ENCODE peak calls at places on chromosomes 1 and 21, in six cellular contexts. Q, M, U, T, S and F are unnamed samples.

GRCh38 chr1:221449801-221450470 is 292.0 kb downstream of the DUSP10 start:
- DNase-seq in Q (no peak), M (no peak), U (peak), T (no peak), S (no peak), F (no peak)

GRCh38 chr1:199808110-199808870 is 219.2 kb upstream of the NR5A2 start:
- DNase-seq in Q (no peak), M (no peak), U (peak), T (no peak), S (no peak), F (no peak)

GRCh38 chr1:211382714-211383480 is 56.3 kb downstream of the TRAF5 start:
- DNase-seq in Q (peak), M (peak), U (peak), T (peak), S (peak), F (peak)

GRCh38 chr1:185459141-185459540 is 142.1 kb upstream of the IVNS1ABP start:
- DNase-seq in Q (no peak), M (no peak), U (no peak), T (no peak), S (no peak), F (no peak)

GRCh38 chr21:16113052-16113715 is 383.4 kb downstream of the USP25 start:
- DNase-seq in Q (no peak), M (no peak), U (peak), T (no peak), S (peak), F (no peak)

GRCh38 chr1:239253032-239253431 is 133.3 kb upstream of the CHRM3 start:
- DNase-seq in Q (no peak), M (peak), U (no peak), T (no peak), S (no peak), F (no peak)

GRCh38 chr1:184691719-184692324 is 62.8 kb downstream of the EDEM3 start:
- DNase-seq in Q (no peak), M (peak), U (peak), T (no peak), S (peak), F (peak)

GRCh38 chr1:241352401-241352800 is 4.6 kb downstream of the RGS7 start:
- DNase-seq in Q (no peak), M (no peak), U (no peak), T (no peak), S (no peak), F (no peak)

GRCh38 chr1:243921113-243921512 is 71.1 kb upstream of the AKT3 start:
- DNase-seq in Q (no peak), M (no peak), U (no peak), T (no peak), S (no peak), F (no peak)

GRCh38 chr1:153536618-153537375 is 1.0 kb upstream of the S100A6 start:
- DNase-seq in Q (no peak), M (no peak), U (no peak), T (no peak), S (no peak), F (no peak)

GRCh38 chr1:153534933-153535663 is 693 bp downstream of the S100A6 start:
- DNase-seq in Q (no peak), M (no peak), U (no peak), T (no peak), S (peak), F (no peak)

GRCh38 chr1:153537376-153537730 is 1.6 kb upstream of the S100A6 start:
- DNase-seq in Q (no peak), M (no peak), U (no peak), T (no peak), S (no peak), F (no peak)

GRCh38 chr1:153534226-153534932 is 1.4 kb downstream of the S100A6 start:
- DNase-seq in Q (no peak), M (no peak), U (peak), T (no peak), S (peak), F (no peak)

DNA sequence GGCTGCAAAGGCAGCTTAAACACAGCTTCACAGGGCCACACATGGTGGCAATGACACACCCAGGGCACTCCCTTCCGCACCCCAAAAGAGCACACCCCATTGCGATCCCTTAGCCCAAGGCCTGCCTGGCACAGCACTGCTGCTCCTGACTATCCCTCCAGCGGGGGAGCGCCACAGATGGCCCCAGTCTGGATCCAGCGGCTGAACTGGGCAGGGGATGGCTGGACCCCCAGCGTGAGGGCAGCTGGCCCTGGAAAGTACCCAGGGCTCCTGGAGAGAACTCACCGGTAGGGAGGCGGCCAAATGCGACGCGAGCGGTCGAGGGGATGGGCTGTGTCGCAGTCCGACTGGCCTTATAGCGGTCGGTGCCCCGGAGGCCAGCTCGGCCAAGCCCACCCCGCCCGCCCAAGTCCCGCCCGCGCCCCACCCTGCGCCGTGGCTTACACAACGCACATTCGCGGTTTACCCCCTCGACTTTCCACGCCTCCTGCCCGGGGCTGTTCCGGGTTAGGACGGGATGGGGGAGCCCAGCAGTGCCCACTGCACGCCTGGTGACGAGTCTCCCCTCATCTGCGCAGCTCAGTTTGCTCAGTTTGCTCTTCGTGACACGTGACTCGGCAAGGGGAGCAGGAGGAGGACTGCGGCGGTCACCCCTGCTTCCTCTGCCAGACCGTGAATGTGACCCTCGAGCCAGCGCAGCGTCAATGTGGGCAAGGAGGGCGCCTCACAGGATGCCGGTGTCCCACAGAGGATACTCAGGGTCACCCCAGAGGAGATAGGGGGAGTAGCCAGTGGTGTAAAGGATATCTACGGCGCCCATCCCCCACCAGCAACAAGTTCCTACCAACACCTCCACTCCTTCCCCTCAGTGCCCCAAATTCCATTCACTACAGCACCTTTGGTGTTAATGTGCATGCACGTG is at the start of gene S100A6:
- DNase-seq in Q (no peak), M (no peak), U (peak), T (no peak), S (peak), F (no peak)
- H2BK15ac ChIP-seq in Q (no peak), M (peak), U (peak), T (peak), S (peak), F (no peak)

GRCh38 chr1:109112652-109113285 is 1.1 kb upstream of the ELAPOR1 start:
- DNase-seq in Q (peak), M (peak), U (peak), T (peak), S (peak), F (peak)
- H3K9ac ChIP-seq in Q (no peak), M (no peak), U (no peak), T (no peak), S (peak), F (no peak)

DNA sequence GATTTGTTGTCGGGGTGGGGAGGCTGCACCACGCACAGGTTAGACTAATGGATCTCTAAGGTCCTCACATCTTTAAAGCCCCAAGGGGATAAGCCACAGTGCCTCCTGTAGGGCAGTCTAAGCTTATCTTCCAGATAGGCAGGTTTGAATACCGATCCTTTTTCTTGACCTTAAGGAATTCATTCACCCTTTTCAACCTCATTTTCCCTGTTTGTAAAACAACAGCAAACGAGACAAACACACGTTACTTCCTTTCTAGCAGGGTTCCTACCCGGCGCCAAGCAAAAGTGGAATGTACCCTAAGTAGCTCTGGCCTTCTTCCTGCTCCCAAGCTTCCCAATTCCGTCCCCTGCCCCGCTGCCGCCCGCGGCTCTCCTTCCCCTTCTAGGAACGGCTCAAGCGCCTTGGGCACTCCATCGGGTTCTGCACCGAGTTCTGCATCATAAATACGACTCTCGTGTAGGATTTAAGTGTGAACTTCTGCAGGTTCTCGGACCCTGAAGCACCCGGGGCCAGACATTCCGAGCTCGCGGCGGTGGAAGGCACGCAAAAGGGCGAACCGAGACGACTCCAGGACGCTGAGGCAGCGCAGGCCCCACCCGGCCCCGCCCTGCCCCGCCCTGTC is 548 bp upstream of the CDC20 start:
- DNase-seq in Q (peak), M (no peak), U (peak), T (no peak), S (peak), F (peak)
- H2BK15ac ChIP-seq in Q (no peak), M (no peak), U (peak), T (peak), S (peak), F (no peak)

GRCh38 chr1:41813755-41814694 is 104.7 kb downstream of the HIVEP3 start:
- DNase-seq in Q (no peak), M (no peak), U (no peak), T (no peak), S (peak), F (no peak)

GRCh38 chr1:41813220-41813619 is 105.5 kb downstream of the HIVEP3 start:
- DNase-seq in Q (no peak), M (no peak), U (no peak), T (no peak), S (no peak), F (no peak)

GRCh38 chr1:41811051-41811795 is 107.5 kb downstream of the HIVEP3 start:
- DNase-seq in Q (no peak), M (no peak), U (peak), T (no peak), S (peak), F (no peak)

GRCh38 chr1:41810446-41810845 is 108.3 kb downstream of the HIVEP3 start:
- DNase-seq in Q (peak), M (peak), U (peak), T (peak), S (peak), F (peak)

GRCh38 chr1:41811978-41812852 is 106.5 kb downstream of the HIVEP3 start:
- DNase-seq in Q (peak), M (peak), U (peak), T (peak), S (peak), F (peak)
- H3K9ac ChIP-seq in Q (no peak), M (no peak), U (peak), T (no peak), S (peak), F (no peak)

DNA sequence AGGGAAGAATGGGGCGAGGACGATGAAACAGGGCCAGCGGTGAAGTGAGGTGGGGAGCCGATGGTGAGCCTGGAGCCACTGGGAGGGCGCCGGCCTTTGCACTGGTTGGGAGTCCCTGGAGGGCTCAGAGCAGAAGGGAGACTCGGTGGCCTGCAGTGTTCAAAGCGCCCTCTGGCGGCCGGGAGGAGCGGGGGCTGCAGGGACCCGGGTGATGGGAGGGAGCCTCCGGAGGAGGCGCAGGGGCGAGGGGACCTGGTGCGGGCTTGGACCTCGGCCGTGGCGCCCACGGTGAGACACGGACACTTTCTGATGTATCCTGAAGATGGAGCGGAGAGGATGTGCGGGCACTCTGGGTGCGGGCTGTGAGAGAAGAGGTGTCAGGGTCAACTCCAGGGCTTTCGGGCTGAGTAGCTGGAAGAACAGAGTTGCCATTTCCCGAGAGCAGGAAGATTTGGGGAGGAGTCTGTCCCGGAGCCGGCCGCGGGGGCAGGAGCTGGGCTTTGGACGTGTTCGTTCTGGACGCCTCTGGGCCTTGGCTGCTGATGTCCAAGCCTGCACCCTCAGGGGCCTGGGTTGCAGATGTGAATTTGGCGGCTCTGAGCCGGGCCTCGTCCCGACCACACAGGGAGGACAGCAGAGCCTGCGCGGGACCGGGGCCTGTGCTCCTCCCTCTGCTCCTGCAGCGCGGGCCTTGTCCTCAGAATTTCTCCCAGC is 29.7 kb downstream of the HEYL start:
- DNase-seq in Q (peak), M (peak), U (no peak), T (peak), S (peak), F (peak)
- H2BK15ac ChIP-seq in Q (no peak), M (peak), U (no peak), T (peak), S (no peak), F (no peak)